ENCODE peak calls at places on chromosome 14, in nine cellular contexts. D is stimulated activated CD4-positive, alpha-beta T cell treated with anti-CD3 and anti-CD28 coated beads, Interleukin-15, amount 100 ng/mL, for 1 hour; I is mesenteric fat pad; C is NAMALWA; S is stomach; F is progenitor cell of endocrine pancreas; N is mesothelial cell of epicardium; B is HCT116; T is lower lobe of right lung. Y is an unnamed sample.

GRCh38 chr14:78083837-78084236 is 86.3 kb upstream of the NRXN3 start:
- DNase-seq in B (no peak), N (no peak), S (no peak), F (no peak), C (no peak), I (no peak), D (no peak), T (no peak), Y (peak)

GRCh38 chr14:90049390-90049789 is 12.4 kb upstream of the KCNK13 start:
- DNase-seq in F (no peak), C (no peak), B (no peak), N (no peak), S (no peak), T (no peak), I (no peak), D (no peak), Y (peak)

GRCh38 chr14:56821177-56821576 is 10.9 kb upstream of the OTX2 start:
- DNase-seq in D (no peak), I (no peak), B (no peak), T (no peak), C (no peak), F (no peak), S (no peak), N (no peak), Y (no peak)

GRCh38 chr14:85313801-85314207 is 216.1 kb upstream of the FLRT2 start:
- DNase-seq in B (no peak), F (no peak), T (no peak), S (no peak), I (no peak), C (no peak), D (no peak), N (no peak), Y (no peak)

GRCh38 chr14:87966816-87967215 is 26.2 kb downstream of the GALC start:
- DNase-seq in B (no peak), S (no peak), N (no peak), D (no peak), C (no peak), I (no peak), T (no peak), F (no peak), Y (no peak)

GRCh38 chr14:68619805-68620574 is 172.9 kb downstream of the ZFP36L1 start:
- DNase-seq in F (no peak), D (no peak), C (no peak), B (peak), T (no peak), S (no peak), N (no peak), I (no peak), Y (peak)

GRCh38 chr14:88911811-88912210 is 87.4 kb downstream of the TTC8 start:
- DNase-seq in F (no peak), C (no peak), D (no peak), S (no peak), I (no peak), N (no peak), T (no peak), B (no peak), Y (no peak)

GRCh38 chr14:64649383-64649998 is 54.7 kb upstream of the PLEKHG3 start:
- DNase-seq in I (no peak), S (no peak), D (no peak), F (no peak), T (no peak), N (no peak), C (no peak), B (no peak), Y (peak)

GRCh38 chr14:57066887-57067513 is 201.7 kb downstream of the EXOC5 start:
- DNase-seq in I (no peak), F (peak), B (peak), T (peak), D (peak), N (no peak), S (peak), C (peak), Y (peak)

GRCh38 chr14:65940056-65940735 is 527.7 kb downstream of the FUT8 start:
- DNase-seq in T (no peak), N (no peak), S (no peak), C (peak), I (no peak), D (no peak), B (peak), F (no peak), Y (peak)

GRCh38 chr14:103031566-103031911 is 25.8 kb downstream of the CDC42BPB start:
- DNase-seq in F (no peak), S (no peak), I (no peak), D (no peak), N (no peak), T (no peak), B (no peak), C (no peak), Y (no peak)

GRCh38 chr14:70642313-70643235 is 858 bp downstream of the TTC9 start:
- DNase-seq in S (no peak), D (no peak), N (no peak), C (no peak), B (no peak), T (no peak), F (peak), I (no peak), Y (peak)

GRCh38 chr14:100212476-100213333 is 26.2 kb upstream of the YY1 start:
- DNase-seq in C (no peak), F (no peak), I (no peak), T (no peak), B (no peak), N (no peak), D (no peak), S (no peak), Y (no peak)

GRCh38 chr14:100874411-100875091 is 29.0 kb downstream of the RTL1 start:
- DNase-seq in D (no peak), I (no peak), B (no peak), C (no peak), N (no peak), F (no peak), T (peak), S (no peak), Y (no peak)

GRCh38 chr14:29215853-29216252 is 449.3 kb downstream of the FOXG1 start:
- DNase-seq in S (no peak), T (no peak), D (no peak), N (no peak), I (no peak), F (no peak), B (no peak), C (no peak), Y (no peak)

GRCh38 chr14:81062816-81063215 is 107.4 kb downstream of the TSHR start:
- DNase-seq in I (no peak), C (peak), D (no peak), T (no peak), N (no peak), B (peak), S (no peak), F (no peak), Y (peak)

GRCh38 chr14:105448706-105449111 is 25.9 kb upstream of the CRIP2 start:
- DNase-seq in B (no peak), D (peak), I (no peak), S (peak), N (no peak), T (peak), F (peak), C (peak), Y (peak)

GRCh38 chr14:74905595-74906142 is 17.4 kb downstream of the RPS6KL1 start:
- DNase-seq in N (peak), B (peak), T (peak), S (peak), D (peak), C (peak), F (peak), I (no peak), Y (peak)

GRCh38 chr14:37591941-37592287 is 3.1 kb downstream of the FOXA1 start:
- DNase-seq in F (no peak), C (no peak), B (no peak), N (no peak), D (no peak), S (peak), T (no peak), I (no peak), Y (peak)

GRCh38 chr14:72904840-72905561 is 11.1 kb upstream of the DPF3 start:
- DNase-seq in D (no peak), I (no peak), C (peak), T (peak), S (peak), B (peak), F (no peak), N (no peak), Y (peak)

GRCh38 chr14:90400904-90401561 is 4.2 kb downstream of the CALM1 start:
- DNase-seq in D (no peak), N (no peak), B (no peak), I (no peak), T (no peak), S (no peak), F (no peak), C (no peak), Y (no peak)

GRCh38 chr14:101065696-101066694 is 162.5 kb upstream of the RTL1 start:
- DNase-seq in I (peak), S (no peak), B (no peak), F (no peak), N (peak), D (no peak), C (no peak), T (peak), Y (no peak)

Y was measured in mesendoderm.